ENCODE peak calls at places on chromosome X, in eight cellular contexts. B, Y, V, I, X, W, R and F are unnamed samples.
A peak's percentile ranks its signal among the peaks of the same experiment; 100 is the strongest.

GRCh38 chrX:132488819-132489255 is at the start of gene MBNL3:
- DNase-seq in X (peak; percentile 60), V (peak; percentile 59), B (peak; percentile 55), W (no peak), Y (peak; percentile 62), R (no peak), I (peak; percentile 68), F (no peak)

GRCh38 chrX:94265323-94265722 is 591.3 kb downstream of the FAM133A start:
- DNase-seq in Y (no peak), V (no peak), X (no peak), B (no peak), R (no peak), W (no peak), I (no peak), F (no peak)

GRCh38 chrX:46791927-46792825 is 33.3 kb upstream of the SLC9A7 start:
- DNase-seq in V (peak; percentile 14), R (peak; percentile 63), Y (no peak), X (peak; percentile 59), W (peak; percentile 40), I (no peak), B (no peak), F (peak; percentile 72)

GRCh38 chrX:2676794-2677675 is 14.1 kb upstream of the CD99 start:
- DNase-seq in W (no peak), X (no peak), I (no peak), Y (no peak), B (no peak), V (no peak), R (no peak), F (no peak)

GRCh38 chrX:41822917-41823316 is 98.9 kb downstream of the GPR82 start:
- DNase-seq in I (no peak), Y (no peak), B (no peak), V (no peak), R (no peak), W (peak; percentile 47), X (no peak), F (no peak)

GRCh38 chrX:129957241-129958099 is 25.0 kb upstream of the BCORL1 start:
- DNase-seq in X (peak; percentile 84), V (peak; percentile 65), B (no peak), R (peak; percentile 15), W (peak; percentile 69), I (peak; percentile 71), Y (peak; percentile 68), F (no peak)

GRCh38 chrX:19709812-19710518 is 177.4 kb downstream of the SH3KBP1 start:
- DNase-seq in W (no peak), B (no peak), X (no peak), R (peak; percentile 79), V (no peak), Y (no peak), I (no peak), F (peak; percentile 63)

GRCh38 chrX:40552768-40553167 is 28.0 kb upstream of the ATP6AP2 start:
- DNase-seq in W (no peak), Y (no peak), X (no peak), V (no peak), B (no peak), I (no peak), R (no peak), F (no peak)

GRCh38 chrX:47093248-47093647 is 15.0 kb downstream of the RGN start:
- DNase-seq in R (peak; percentile 10), W (no peak), X (no peak), Y (no peak), V (no peak), I (no peak), B (no peak), F (no peak)

GRCh38 chrX:100447563-100448397 is 37.7 kb upstream of the PCDH19 start:
- DNase-seq in R (peak; percentile 31), B (no peak), Y (peak; percentile 25), V (no peak), I (no peak), X (peak; percentile 52), W (no peak), F (no peak)

GRCh38 chrX:13750204-13750603 is 15.7 kb downstream of the OFD1 start:
- DNase-seq in X (no peak), V (no peak), Y (no peak), B (no peak), I (no peak), W (no peak), R (peak; percentile 13), F (no peak)

GRCh38 chrX:9557508-9557907 is 92.7 kb downstream of the TBL1X start:
- DNase-seq in B (no peak), R (no peak), W (no peak), Y (no peak), X (no peak), V (no peak), I (no peak), F (no peak)

GRCh38 chrX:83008415-83008814 is 499.7 kb upstream of the POU3F4 start:
- DNase-seq in X (no peak), V (no peak), W (no peak), Y (no peak), B (no peak), R (no peak), I (no peak), F (no peak)

GRCh38 chrX:10047133-10047532 is 80.0 kb downstream of the CLDN34 start:
- DNase-seq in V (no peak), I (no peak), X (no peak), R (no peak), Y (no peak), W (no peak), B (no peak), F (no peak)

GRCh38 chrX:153457136-153457825 is 11.4 kb upstream of the TREX2 start:
- DNase-seq in R (no peak), I (no peak), W (no peak), B (no peak), X (peak; percentile 36), V (no peak), Y (no peak), F (no peak)

GRCh38 chrX:118208476-118208875 is 91.9 kb upstream of the KLHL13 start:
- DNase-seq in W (no peak), R (no peak), V (no peak), B (no peak), X (no peak), Y (no peak), I (no peak), F (no peak)

GRCh38 chrX:85327060-85327333 is 52.5 kb downstream of the POF1B start:
- DNase-seq in B (no peak), V (no peak), I (no peak), Y (no peak), R (no peak), X (no peak), W (no peak), F (no peak)

GRCh38 chrX:104419211-104419610 is 146.8 kb upstream of the IL1RAPL2 start:
- DNase-seq in I (no peak), R (no peak), V (no peak), B (peak; percentile 50), Y (no peak), X (no peak), W (no peak), F (peak; percentile 40)

GRCh38 chrX:139924696-139925094 is 8.2 kb downstream of the ATP11C start:
- DNase-seq in I (no peak), B (no peak), V (no peak), R (no peak), Y (no peak), X (no peak), W (no peak), F (no peak)
- H3K27ac ChIP-seq in I (no peak overlapping the region), B (peak overlapping the region; percentile 54), V (no peak overlapping the region), R (no peak overlapping the region), Y (no peak overlapping the region), X (no peak overlapping the region), W (no peak overlapping the region), F (no peak overlapping the region)

GRCh38 chrX:24189490-24189889 is 40.0 kb downstream of the ZFX start:
- DNase-seq in B (no peak), W (no peak), X (no peak), I (no peak), R (no peak), V (no peak), Y (no peak), F (no peak)

GRCh38 chrX:24186483-24186882 is 37.0 kb downstream of the ZFX start:
- DNase-seq in B (no peak), X (no peak), Y (no peak), R (no peak), W (no peak), V (no peak), I (no peak), F (no peak)

GRCh38 chrX:24196509-24196908 is 47.0 kb downstream of the ZFX start:
- DNase-seq in R (no peak), Y (no peak), W (no peak), X (no peak), I (no peak), B (no peak), V (no peak), F (no peak)

GRCh38 chrX:24186986-24187385 is 37.5 kb downstream of the ZFX start:
- DNase-seq in R (no peak), Y (no peak), V (no peak), I (no peak), W (no peak), X (no peak), B (no peak), F (no peak)

DNA sequence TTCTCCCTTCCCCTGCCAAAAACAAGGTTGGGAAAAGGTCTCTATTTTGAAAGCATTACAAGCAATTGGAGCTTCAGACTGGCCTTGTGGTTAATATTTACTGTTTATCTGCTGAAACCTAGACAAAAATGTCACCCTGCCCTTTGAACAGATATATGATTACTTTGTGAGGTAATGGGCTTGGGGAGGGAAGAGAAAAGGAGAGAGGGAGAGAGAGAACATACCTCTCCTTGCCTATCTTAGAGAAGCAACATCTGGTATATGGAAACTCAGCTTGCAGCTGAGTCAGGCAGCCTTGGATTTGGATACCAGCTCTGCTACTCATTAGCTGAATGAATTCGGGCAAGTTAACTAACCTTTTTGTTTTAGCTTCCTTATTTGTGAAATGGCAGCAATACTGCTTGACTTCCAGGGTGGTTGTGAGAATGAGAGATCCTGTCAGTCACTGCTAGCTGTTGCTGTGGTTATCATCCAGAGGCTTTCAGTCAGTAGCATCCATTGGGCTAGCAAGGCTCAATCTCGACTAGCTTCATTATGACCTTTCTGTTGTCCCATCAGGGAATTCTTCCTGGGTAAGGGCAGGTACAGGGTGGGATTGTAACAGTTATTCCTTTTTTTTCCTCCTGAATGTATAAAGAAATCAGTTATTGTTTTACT is 41.1 kb downstream of the ZFX start:
- DNase-seq in I (no peak), B (no peak), V (no peak), Y (no peak), X (no peak), R (no peak), W (no peak), F (no peak)
- H3K27ac ChIP-seq in I (no peak overlapping the region), B (peak overlapping the region; percentile 21), V (peak overlapping the region; percentile 67), Y (no peak overlapping the region), X (no peak overlapping the region), R (no peak overlapping the region), W (no peak overlapping the region), F (no peak overlapping the region)

DNA sequence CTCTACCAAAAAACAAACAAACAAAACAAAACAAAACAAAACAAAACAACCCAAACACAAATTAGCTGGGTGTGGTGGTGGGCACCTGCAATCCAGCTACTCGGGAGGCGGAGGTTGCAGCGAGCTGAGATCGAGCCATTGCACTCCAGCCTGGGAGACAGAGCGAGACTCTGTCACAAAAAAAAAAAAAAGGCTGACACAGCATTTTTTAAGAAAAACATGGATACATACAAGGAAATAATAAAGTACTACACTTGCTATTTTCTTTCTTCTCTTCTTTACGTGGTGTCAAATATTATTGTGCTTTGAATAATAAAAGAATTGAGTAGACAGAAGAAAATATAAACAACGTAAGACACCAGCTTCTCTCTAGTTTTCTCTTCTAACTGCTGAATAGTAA is 73.9 kb downstream of the TEX11 start:
- DNase-seq in V (no peak), I (no peak), R (no peak), X (no peak), B (no peak), W (no peak), Y (no peak), F (no peak)
- H3K27ac ChIP-seq in V (no peak overlapping the region), I (no peak overlapping the region), R (no peak overlapping the region), X (no peak overlapping the region), B (no peak overlapping the region), W (no peak overlapping the region), Y (no peak overlapping the region), F (no peak overlapping the region)

GRCh38 chrX:6169407-6169806 is 59.3 kb downstream of the NLGN4X start:
- DNase-seq in W (no peak), Y (no peak), I (no peak), R (no peak), V (no peak), B (no peak), X (no peak), F (no peak)
- H3K27ac ChIP-seq in W (no peak overlapping the region), Y (no peak overlapping the region), I (no peak overlapping the region), R (no peak overlapping the region), V (no peak overlapping the region), B (no peak overlapping the region), X (no peak overlapping the region), F (no peak overlapping the region)